ENCODE peak calls at places on chromosomes 1 and 21, in four cellular contexts. O is IMR-90, L is H1, M is GM12878. K is an unnamed sample.

GRCh38 chr1:43653339-43653738 is 3.4 kb downstream of the KDM4A start:
- DNase-seq in L (no peak), M (peak), O (peak), K (no peak)

GRCh38 chr1:70674981-70675685 is 264.1 kb downstream of the CTH start:
- DNase-seq in O (no peak), M (no peak), L (no peak), K (peak)

GRCh38 chr1:94947453-94947852 is 20.5 kb upstream of the CNN3 start:
- DNase-seq in O (peak), L (no peak), M (no peak), K (no peak)

GRCh38 chr1:25784575-25785051 is 15.4 kb upstream of the SELENON start:
- DNase-seq in M (no peak), O (peak), L (no peak), K (no peak)

GRCh38 chr1:243230914-243231313 is 24.2 kb downstream of the CEP170 start:
- DNase-seq in O (peak), L (no peak), M (no peak), K (peak)

GRCh38 chr1:194225781-194226180 is 1039.4 kb upstream of the B3GALT2 start:
- DNase-seq in M (no peak), O (no peak), L (no peak), K (no peak)

GRCh38 chr1:168801032-168801745 is 72.2 kb upstream of the DPT start:
- DNase-seq in L (no peak), M (no peak), O (no peak), K (no peak)

GRCh38 chr1:218930879-218931278 is 242.8 kb upstream of the LYPLAL1 start:
- DNase-seq in M (no peak), L (no peak), O (peak), K (no peak)

GRCh38 chr1:245153081-245153644 is 1.6 kb upstream of the KIF26B start:
- DNase-seq in M (no peak), O (peak), L (no peak), K (peak)

GRCh38 chr1:241391926-241392710 is 35.1 kb upstream of the RGS7 start:
- DNase-seq in O (peak), L (no peak), M (no peak), K (no peak)

GRCh38 chr1:205316179-205316578 is 5.4 kb downstream of the NUAK2 start:
- DNase-seq in M (no peak), L (no peak), O (no peak), K (no peak)

GRCh38 chr1:87201768-87202167 is 126.9 kb upstream of the LMO4 start:
- DNase-seq in L (no peak), O (no peak), M (no peak), K (no peak)

GRCh38 chr1:101566883-101567538 is 330.2 kb downstream of the S1PR1 start:
- DNase-seq in M (no peak), O (no peak), L (no peak), K (no peak)

GRCh38 chr21:37496972-37497371 is 130.4 kb downstream of the DYRK1A start:
- DNase-seq in L (no peak), O (no peak), M (no peak), K (no peak)

GRCh38 chr1:176217461-176218099 is 10.5 kb upstream of the COP1 start:
- DNase-seq in O (no peak), L (no peak), M (no peak), K (no peak)

GRCh38 chr1:27634166-27634981 is 611 bp downstream of the FGR start:
- DNase-seq in M (no peak), L (no peak), O (no peak), K (no peak)

GRCh38 chr1:98931134-98931835 is 73.4 kb downstream of the PLPPR5 start:
- DNase-seq in M (no peak), O (no peak), L (no peak), K (no peak)

GRCh38 chr1:199660071-199660470 is 367.4 kb upstream of the NR5A2 start:
- DNase-seq in L (no peak), M (no peak), O (no peak), K (no peak)

GRCh38 chr1:227225715-227226346 is 92.5 kb downstream of the CDC42BPA start:
- DNase-seq in L (no peak), O (peak), M (no peak), K (peak)

GRCh38 chr1:245365071-245365470 is 210.3 kb downstream of the KIF26B start:
- DNase-seq in M (no peak), O (no peak), L (no peak), K (no peak)

GRCh38 chr1:4270651-4271337 is 370.7 kb upstream of the C1orf174 start:
- DNase-seq in M (no peak), L (no peak), O (no peak), K (no peak)

GRCh38 chr1:216804107-216804506 is 80.9 kb upstream of the ESRRG start:
- DNase-seq in O (no peak), L (no peak), M (no peak), K (no peak)

GRCh38 chr1:225684741-225685140 is 31.8 kb upstream of the ENAH start:
- DNase-seq in L (no peak), O (no peak), M (no peak), K (no peak)

GRCh38 chr1:72869441-72869840 is 587.1 kb upstream of the NEGR1 start:
- DNase-seq in O (no peak), L (no peak), M (no peak), K (no peak)

GRCh38 chr1:150152772-150153461 is 3.2 kb downstream of the PLEKHO1 start:
- DNase-seq in L (no peak), M (no peak), O (peak), K (peak)

GRCh38 chr21:38912355-38912619 is 106.6 kb downstream of the ETS2 start:
- DNase-seq in O (peak), L (no peak), M (no peak), K (no peak)

GRCh38 chr1:14974361-14974760 is 179.2 kb upstream of the TMEM51 start:
- DNase-seq in O (peak), L (no peak), M (no peak), K (no peak)

GRCh38 chr1:204462229-204462561 is 32.4 kb downstream of the PIK3C2B start:
- DNase-seq in M (no peak), O (no peak), L (no peak), K (peak)

GRCh38 chr21:36010801-36011200 is 49.5 kb downstream of the SETD4 start:
- DNase-seq in O (no peak), M (no peak), L (no peak), K (no peak)

GRCh38 chr1:245067257-245067656 is 87.5 kb upstream of the KIF26B start:
- DNase-seq in M (no peak), L (no peak), O (peak), K (no peak)

GRCh38 chr21:15514073-15514946 is 215.5 kb upstream of the USP25 start:
- DNase-seq in L (no peak), M (peak), O (no peak), K (no peak)
- TF ChIP-seq CHD1 in L (no peak), M (no peak), O (no peak), K (no peak)

GRCh38 chr21:44748621-44749020 is 37.2 kb upstream of the TSPEAR start:
- DNase-seq in O (no peak), M (no peak), L (peak), K (no peak)
- TF ChIP-seq CHD1 in O (no peak), M (no peak), L (no peak), K (no peak)

GRCh38 chr1:172999349-172999748 is 51.4 kb downstream of the TNFSF18 start:
- DNase-seq in M (no peak), O (no peak), L (no peak), K (no peak)

GRCh38 chr1:172990598-172991215 is 60.0 kb downstream of the TNFSF18 start:
- DNase-seq in L (no peak), M (no peak), O (peak), K (no peak)

GRCh38 chr1:172991674-172992400 is 58.9 kb downstream of the TNFSF18 start:
- DNase-seq in M (no peak), L (no peak), O (no peak), K (no peak)

GRCh38 chr1:172997941-172998361 is 52.8 kb downstream of the TNFSF18 start:
- DNase-seq in M (no peak), O (peak), L (no peak), K (no peak)

GRCh38 chr1:172993640-172994039 is 57.1 kb downstream of the TNFSF18 start:
- DNase-seq in L (no peak), O (peak), M (no peak), K (no peak)
- TF ChIP-seq CHD1 in L (no peak), O (no peak), M (no peak), K (no peak)

GRCh38 chr1:151281225-151281968 is 702 bp upstream of the ZNF687 start:
- DNase-seq in L (peak), O (peak), M (peak), K (peak)

GRCh38 chr1:151286619-151287340 is 4.7 kb downstream of the ZNF687 start:
- DNase-seq in O (no peak), M (no peak), L (no peak), K (no peak)

GRCh38 chr1:151284013-151284577 is 2.0 kb downstream of the ZNF687 start:
- DNase-seq in M (no peak), L (no peak), O (no peak), K (no peak)

GRCh38 chr1:151281969-151282882 is at the start of gene ZNF687:
- DNase-seq in M (peak), O (peak), L (peak), K (peak)

DNA sequence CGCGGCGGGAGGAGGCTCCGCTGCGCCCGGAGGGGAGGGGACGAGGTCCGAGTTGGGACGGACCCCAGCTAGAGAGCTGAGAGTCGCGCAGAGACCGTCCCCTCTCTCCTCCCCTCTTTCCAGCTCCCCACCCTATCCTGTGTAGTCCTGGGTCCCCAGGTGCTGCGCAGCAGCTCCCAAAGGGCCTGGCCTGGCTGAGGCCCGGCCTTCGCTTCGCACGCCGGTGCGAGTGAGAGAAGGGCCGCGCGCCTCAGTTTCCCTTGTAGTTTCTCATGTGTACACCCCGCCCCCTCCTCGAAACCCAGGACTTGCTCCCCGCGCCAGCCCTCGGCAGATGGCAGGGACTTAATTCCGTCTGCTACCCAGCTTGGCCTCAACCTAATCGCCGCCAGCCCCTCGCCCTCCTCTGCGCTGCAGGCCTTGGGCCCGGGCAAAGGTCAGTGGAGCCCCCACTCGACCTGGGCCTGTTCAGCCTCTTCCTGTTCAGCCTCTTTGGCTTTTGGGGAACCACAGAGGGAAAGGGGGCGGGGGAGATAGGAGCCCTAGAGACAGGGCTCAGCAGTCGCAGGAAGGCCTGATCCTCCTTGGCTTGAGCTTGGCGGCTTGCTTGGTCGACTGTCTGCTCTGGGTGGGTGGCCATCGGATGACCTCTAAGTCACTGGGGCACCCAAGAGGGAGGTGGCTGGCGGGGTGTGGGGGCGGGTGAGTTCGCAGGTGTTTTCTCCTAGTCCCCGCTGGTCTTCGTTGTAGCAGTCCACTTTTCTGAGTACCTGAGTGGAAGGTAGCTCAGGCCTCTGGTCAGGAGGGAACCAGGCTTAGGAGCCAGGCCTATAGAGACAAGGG is 1.0 kb downstream of the ZNF687 start:
- DNase-seq in O (no peak), M (no peak), L (no peak), K (peak)
- TF ChIP-seq CHD1 in O (no peak), M (no peak), L (no peak), K (peak)

DNA sequence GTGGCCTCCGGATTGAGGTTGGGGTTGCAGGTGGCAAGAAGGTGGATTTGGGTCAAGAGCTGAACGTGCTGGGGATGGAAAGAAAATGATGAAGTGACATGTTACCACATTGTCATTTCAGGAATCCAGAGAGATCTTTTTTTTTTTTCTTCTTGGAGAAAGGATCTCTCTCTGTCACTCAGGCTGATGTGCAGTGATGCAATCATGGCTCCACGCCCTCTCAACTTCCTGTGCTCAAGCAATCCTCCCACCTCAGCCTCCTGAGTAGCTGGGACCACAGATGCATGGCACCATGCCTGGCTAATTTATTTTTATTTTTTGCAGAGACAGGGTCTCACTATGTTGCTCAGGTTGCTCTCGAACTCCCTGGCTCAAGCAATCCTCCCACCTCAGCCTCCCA is 80.6 kb downstream of the GON4L start:
- DNase-seq in O (no peak), M (no peak), L (no peak), K (no peak)
- TF ChIP-seq CHD1 in O (no peak), M (no peak), L (no peak), K (no peak)

DNA sequence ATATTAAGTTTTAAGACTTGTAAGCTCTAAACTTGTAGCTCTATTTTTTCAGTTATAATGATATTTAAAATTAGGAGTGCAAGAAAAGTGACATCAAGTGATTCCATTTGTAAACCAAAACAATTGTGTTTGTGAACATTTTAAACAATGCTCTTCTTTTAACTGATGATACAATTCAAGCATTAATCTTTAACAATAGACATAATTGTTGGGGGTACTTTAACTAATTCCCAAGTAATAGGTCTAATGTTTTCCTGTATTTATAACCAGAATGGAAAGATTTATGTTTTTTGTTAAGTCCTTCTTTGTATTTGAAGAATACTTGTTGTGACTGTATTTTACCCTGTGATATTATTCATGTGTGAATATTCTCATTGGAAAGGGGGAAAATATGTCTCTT is 6.8 kb downstream of the ATG4C start:
- DNase-seq in M (no peak), O (no peak), L (no peak), K (no peak)
- TF ChIP-seq CHD1 in M (no peak), O (no peak), L (no peak), K (no peak)